ENCODE peak calls at places on chromosome 4, in nine cellular contexts. J is Peyer's patch; V is MG63; Q is fibroblast of the aortic adventitia; Y is HepG2; Z is tibial nerve; G is fibroblast of lung; U is CD4-positive, alpha-beta memory T cell; C is kidney epithelial cell. X is an unnamed sample.

GRCh38 chr4:71259305-71259704 is 79.5 kb upstream of the SLC4A4 start:
- DNase-seq in V (no peak), C (no peak), J (no peak), G (no peak), Z (no peak), Q (no peak), U (no peak), Y (no peak), X (no peak)

GRCh38 chr4:156347412-156348075 is 393.9 kb upstream of the CTSO start:
- DNase-seq in Y (no peak), J (no peak), Q (no peak), Z (no peak), C (peak; percentile 59), V (peak; percentile 19), G (peak; percentile 81), U (no peak), X (no peak)

GRCh38 chr4:163448541-163449203 is 24.9 kb downstream of the TKTL2 start:
- DNase-seq in Q (no peak), U (no peak), G (peak; percentile 47), Z (no peak), Y (no peak), C (peak; percentile 26), J (no peak), V (peak; percentile 46), X (peak; percentile 3)

GRCh38 chr4:7653510-7654414 is 219.0 kb upstream of the PSAPL1 start:
- DNase-seq in Z (no peak), Q (no peak), U (no peak), V (no peak), C (no peak), G (peak; percentile 44), J (no peak), Y (no peak), X (no peak)

GRCh38 chr4:153045111-153045982 is 109.2 kb downstream of the FHDC1 start:
- DNase-seq in Y (no peak), Z (no peak), U (no peak), C (no peak), J (peak; percentile 24), G (peak; percentile 42), V (no peak), Q (no peak), X (no peak)

GRCh38 chr4:169094656-169095231 is 84.7 kb upstream of the CBR4 start:
- DNase-seq in Q (no peak), G (no peak), U (no peak), Y (no peak), Z (no peak), V (no peak), J (no peak), C (no peak), X (no peak)

GRCh38 chr4:38390962-38391361 is 273.0 kb upstream of the KLF3 start:
- DNase-seq in J (no peak), Q (no peak), Z (no peak), G (no peak), V (no peak), Y (peak; percentile 27), U (no peak), C (no peak), X (no peak)

GRCh38 chr4:94758700-94759399 is 1.1 kb downstream of the BMPR1B start:
- DNase-seq in G (peak; percentile 12), Q (no peak), V (no peak), U (no peak), Y (no peak), J (no peak), Z (no peak), C (no peak), X (peak; percentile 30)

GRCh38 chr4:154205471-154205870 is 286.1 kb downstream of the DCHS2 start:
- DNase-seq in G (no peak), Q (peak; percentile 2), V (no peak), Y (no peak), C (no peak), J (no peak), U (no peak), Z (no peak), X (no peak)

GRCh38 chr4:3313139-3313538 is 20.3 kb downstream of the RGS12 start:
- DNase-seq in V (no peak), J (no peak), U (no peak), C (no peak), Z (no peak), Q (no peak), G (no peak), Y (no peak), X (no peak)

GRCh38 chr4:140569307-140569638 is 512 bp upstream of the UCP1 start:
- DNase-seq in Y (no peak), C (no peak), Z (no peak), U (no peak), G (no peak), Q (no peak), J (no peak), V (no peak), X (no peak)
- H3K4me3 ChIP-seq in Y (peak overlapping the region; percentile 79), C (peak overlapping the region; percentile 41), Z (peak overlapping the region; percentile 56), U (no peak overlapping the region), G (no peak overlapping the region), Q (no peak overlapping the region), J (peak overlapping the region; percentile 35), V (no peak overlapping the region), X (peak overlapping the region; percentile 47)

GRCh38 chr4:67918428-67918827 is 34.6 kb upstream of the TMPRSS11D start:
- DNase-seq in G (no peak), U (no peak), Z (no peak), Q (no peak), V (no peak), Y (no peak), J (no peak), C (no peak), X (peak; percentile 28)
- H3K4me3 ChIP-seq in G (no peak overlapping the region), U (no peak overlapping the region), Z (no peak overlapping the region), Q (no peak overlapping the region), V (no peak overlapping the region), Y (no peak overlapping the region), J (no peak overlapping the region), C (no peak overlapping the region), X (no peak overlapping the region)

GRCh38 chr4:87076690-87077358 is 142.0 kb downstream of the AFF1 start:
- DNase-seq in C (no peak), U (no peak), V (no peak), Q (no peak), Z (no peak), G (no peak), Y (no peak), J (no peak), X (no peak)
- H3K4me3 ChIP-seq in C (no peak overlapping the region), U (no peak overlapping the region), V (no peak overlapping the region), Q (no peak overlapping the region), Z (no peak overlapping the region), G (no peak overlapping the region), Y (no peak overlapping the region), J (no peak overlapping the region), X (no peak overlapping the region)

GRCh38 chr4:21858971-21859370 is 89.6 kb downstream of the KCNIP4 start:
- DNase-seq in Q (no peak), G (peak; percentile 63), Z (no peak), Y (no peak), C (no peak), V (peak; percentile 19), U (no peak), J (no peak), X (no peak)

GRCh38 chr4:21856301-21856700 is 92.3 kb downstream of the KCNIP4 start:
- DNase-seq in J (no peak), V (no peak), Y (no peak), C (no peak), G (no peak), U (no peak), Q (no peak), Z (no peak), X (no peak)

GRCh38 chr4:21856754-21857153 is 91.8 kb downstream of the KCNIP4 start:
- DNase-seq in U (no peak), G (no peak), V (peak; percentile 7), C (no peak), J (no peak), Y (no peak), Q (no peak), Z (no peak), X (no peak)
- H3K4me3 ChIP-seq in U (no peak overlapping the region), G (no peak overlapping the region), V (no peak overlapping the region), C (no peak overlapping the region), J (no peak overlapping the region), Y (no peak overlapping the region), Q (no peak overlapping the region), Z (no peak overlapping the region), X (no peak overlapping the region)

GRCh38 chr4:52036875-52037274 is 1.2 kb downstream of the SGCB start:
- DNase-seq in J (no peak), G (peak; percentile 14), Q (no peak), U (no peak), Y (no peak), V (no peak), Z (no peak), C (no peak), X (no peak)
- H3K4me3 ChIP-seq in J (no peak overlapping the region), G (peak overlapping the region; percentile 89), Q (peak overlapping the region; percentile 80), U (peak overlapping the region; percentile 1), Y (no peak overlapping the region), V (peak overlapping the region; percentile 87), Z (peak overlapping the region; percentile 91), C (peak overlapping the region; percentile 5), X (no peak overlapping the region)

DNA sequence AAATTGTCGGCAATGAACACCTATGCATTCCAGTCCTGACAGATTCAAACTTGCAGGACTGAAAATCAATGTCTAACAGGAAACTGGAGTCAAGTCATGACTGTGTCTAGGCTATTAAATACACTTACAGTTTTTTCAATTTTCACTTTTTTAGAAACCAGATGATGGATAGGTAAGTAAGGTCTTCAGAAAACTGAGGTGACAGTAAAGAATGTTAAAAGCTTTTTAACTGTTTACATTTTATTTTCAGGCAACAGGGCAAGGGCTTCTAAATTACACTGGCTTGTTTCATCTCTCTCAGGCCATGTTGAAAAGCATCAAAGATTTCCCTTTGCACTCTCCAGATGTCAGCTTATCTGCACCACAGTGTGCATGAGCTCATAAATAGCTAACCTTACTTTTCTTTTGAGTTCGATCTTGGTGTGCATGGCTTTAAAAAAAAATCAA is 65.2 kb downstream of the SEC24D start:
- DNase-seq in C (no peak), Y (no peak), J (no peak), U (no peak), Q (no peak), V (no peak), G (no peak), Z (no peak), X (no peak)
- H3K4me3 ChIP-seq in C (no peak overlapping the region), Y (no peak overlapping the region), J (no peak overlapping the region), U (no peak overlapping the region), Q (no peak overlapping the region), V (no peak overlapping the region), G (no peak overlapping the region), Z (no peak overlapping the region), X (no peak overlapping the region)

GRCh38 chr4:185797018-185797417 is 15.0 kb downstream of the SORBS2 start:
- DNase-seq in V (no peak), C (no peak), Y (no peak), Z (no peak), Q (no peak), U (no peak), G (no peak), J (no peak), X (no peak)
- H3K4me3 ChIP-seq in V (no peak overlapping the region), C (no peak overlapping the region), Y (no peak overlapping the region), Z (no peak overlapping the region), Q (no peak overlapping the region), U (no peak overlapping the region), G (no peak overlapping the region), J (no peak overlapping the region), X (no peak overlapping the region)